ENCODE peak calls at places on chromosomes 11 and 22, in ten cellular contexts. A is neural progenitor cell, T is GM23338, X is Peyer's patch, U is uterus, Y is left lung, G is OCI-LY7, W is PC-3, L is tibial nerve, M is mammary epithelial cell. D is an unnamed sample. For H3K4me1, the result is how much of the 10 kb centered on the place peaks cover.

GRCh38 chr11:119726585-119727522 is 2.1 kb downstream of the NECTIN1 start:
- DNase-seq in G (no peak), U (no peak), L (no peak), Y (peak), W (no peak), T (peak), X (no peak), A (peak), M (no peak), D (peak)

GRCh38 chr22:32911526-32911925 is 110.0 kb downstream of the TIMP3 start:
- DNase-seq in T (no peak), G (no peak), W (no peak), A (no peak), M (no peak), L (no peak), Y (no peak), X (no peak), U (no peak), D (no peak)

GRCh38 chr11:34356576-34356917 is 1.3 kb downstream of the ABTB2 start:
- DNase-seq in G (no peak), M (peak), U (peak), X (peak), T (peak), A (peak), L (no peak), W (no peak), Y (no peak), D (no peak)

GRCh38 chr11:18071098-18071705 is 25.1 kb upstream of the TPH1 start:
- DNase-seq in U (no peak), W (no peak), G (no peak), T (no peak), Y (no peak), A (no peak), M (no peak), L (no peak), X (no peak), D (no peak)

GRCh38 chr11:130580372-130580771 is 131.9 kb downstream of the ADAMTS15 start:
- DNase-seq in L (no peak), A (peak), X (no peak), G (no peak), U (peak), W (peak), T (peak), M (peak), Y (no peak), D (no peak)

GRCh38 chr11:66637557-66638176 is 836 bp upstream of the RBM4 start:
- DNase-seq in Y (no peak), U (no peak), A (peak), G (no peak), X (no peak), W (no peak), M (no peak), L (no peak), T (peak), D (no peak)

GRCh38 chr11:77127969-77128691 is at the start of gene MYO7A:
- DNase-seq in G (peak), M (no peak), X (peak), Y (peak), A (peak), W (no peak), T (peak), U (peak), L (no peak), D (peak)

GRCh38 chr11:125141686-125142535 is 22.6 kb upstream of the PKNOX2 start:
- DNase-seq in M (no peak), L (no peak), X (peak), A (peak), T (peak), Y (peak), U (no peak), G (peak), W (peak), D (peak)

GRCh38 chr11:61766353-61766841 is 14.0 kb downstream of the MYRF start:
- DNase-seq in X (no peak), G (no peak), Y (no peak), T (no peak), A (no peak), U (peak), W (no peak), L (no peak), M (no peak), D (peak)

DNA sequence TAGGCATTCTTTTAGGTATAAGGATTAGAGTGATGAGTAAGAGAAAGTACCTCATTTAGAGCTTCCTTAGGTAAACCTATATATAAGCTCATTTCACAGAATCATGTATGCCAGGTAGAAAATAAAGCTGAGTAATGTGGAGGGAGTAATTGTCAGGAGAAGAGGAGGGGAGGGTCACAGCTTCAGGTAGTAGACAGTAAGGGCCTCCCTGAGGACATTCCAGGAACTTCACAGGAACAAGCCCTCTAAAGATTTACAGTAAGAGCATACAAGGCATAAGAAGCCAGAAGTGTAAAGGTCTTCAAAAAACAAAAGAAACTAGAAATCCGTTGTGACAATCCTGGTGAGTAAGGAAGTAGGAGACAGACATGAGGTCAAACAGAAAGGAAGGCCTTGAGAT is 57.6 kb downstream of the USP47 start:
- DNase-seq in M (no peak), W (peak), A (no peak), X (no peak), U (no peak), G (no peak), T (peak), Y (no peak), L (no peak), D (no peak)
- TF ChIP-seq CTCF in M (peak), W (peak), A (no peak), X (no peak), U (no peak), G (peak), T (peak), Y (no peak), L (no peak), D (no peak)

GRCh38 chr22:41841085-41841712 is 8.3 kb downstream of the SREBF2 start:
- DNase-seq in X (no peak), U (no peak), A (no peak), W (peak), M (no peak), T (no peak), Y (no peak), G (no peak), L (no peak), D (peak)
- H3K4me1 ChIP-seq in X (half or more), U (under half), A (under half), W (under half), M (half or more), T (under half), Y (under half), G (half or more), L (half or more), D (under half)

DNA sequence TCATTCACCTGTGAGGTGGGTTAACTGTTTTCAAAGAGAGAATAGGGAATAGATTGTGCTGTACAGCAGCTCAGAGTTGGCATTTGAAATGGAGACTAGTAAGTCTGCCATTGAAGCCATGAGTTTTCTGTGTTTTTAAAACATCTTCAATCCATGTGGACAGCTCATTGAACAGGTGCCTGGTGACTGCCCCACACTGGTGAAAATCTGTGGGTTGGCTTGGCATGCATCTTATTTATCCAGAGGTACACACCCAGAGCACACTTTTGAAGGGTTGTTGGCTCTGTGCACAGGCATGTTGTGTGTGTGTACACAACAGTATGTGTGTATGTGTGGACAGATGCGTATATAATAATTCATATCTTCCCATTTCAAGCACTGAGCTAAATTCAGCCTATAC is 6.9 kb upstream of the LYVE1 start:
- DNase-seq in W (peak), Y (no peak), M (no peak), X (no peak), G (no peak), U (no peak), L (no peak), A (no peak), T (no peak), D (no peak)
- TF ChIP-seq CTCF in W (no peak), Y (no peak), M (no peak), X (no peak), G (no peak), U (no peak), L (no peak), A (no peak), T (no peak), D (no peak)

DNA sequence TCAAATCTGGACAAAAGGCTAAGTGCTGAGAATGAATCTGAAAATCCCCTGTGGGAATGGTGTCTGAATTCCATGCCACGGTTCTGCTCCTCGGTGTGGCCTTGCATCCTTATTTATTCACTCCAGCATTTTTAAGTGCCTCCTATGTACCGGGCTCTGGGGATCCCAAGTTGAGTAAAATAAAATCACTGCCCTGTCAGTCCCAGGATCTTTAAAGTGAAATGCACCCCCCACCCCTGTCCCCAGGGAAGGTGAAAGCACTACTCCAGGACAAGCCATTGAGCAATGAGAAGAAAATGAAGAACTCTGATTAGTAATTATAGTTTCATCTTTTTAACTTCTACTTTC is 3.3 kb downstream of the LGR4 start:
- DNase-seq in Y (no peak), W (no peak), A (no peak), X (no peak), T (no peak), G (no peak), L (no peak), U (no peak), M (no peak), D (peak)
- H3K4me1 ChIP-seq in Y (under half), W (half or more), A (under half), X (under half), T (half or more), G (under half), L (half or more), U (under half), M (half or more), D (under half)